ENCODE peak calls at places on chromosomes 7 and 10, in five cellular contexts. L is stimulated activated naive CD8-positive, alpha-beta T cell treated with anti-CD3 and anti-CD28 coated beads, Interleukin-15, Interleukin-2, amounts not matched to agents 100 U/mL and 50 U/mL, for 24 hours; T is stimulated activated effector memory CD8-positive, alpha-beta T cell treated with anti-CD3 and anti-CD28 coated beads, Interleukin-12 subunit alpha, Interleukin-12 subunit beta, amount 100 ng/mL, for 72 hours; J is heart right ventricle; B is naive thymus-derived CD8-positive, alpha-beta T cell. R is an unnamed sample.

GRCh38 chr10:13706175-13706574 is 119.4 kb downstream of the PRPF18 start:
- ATAC-seq in J (no peak), B (no peak), L (no peak), T (no peak), R (no peak)

GRCh38 chr10:277963-278362 is 142.7 kb downstream of the ZMYND11 start:
- ATAC-seq in J (no peak), B (no peak), T (no peak), L (no peak), R (no peak)

GRCh38 chr7:92448185-92448747 is 984 bp downstream of the GATAD1 start:
- ATAC-seq in T (peak), B (peak), L (peak), J (peak), R (peak)

GRCh38 chr10:78375854-78376785 is 342.5 kb downstream of the RPS24 start:
- ATAC-seq in T (no peak), J (peak), B (no peak), L (no peak), R (no peak)

GRCh38 chr7:80770061-80770460 is 131.6 kb downstream of the CD36 start:
- ATAC-seq in B (no peak), L (no peak), T (no peak), J (no peak), R (no peak)

GRCh38 chr7:2523461-2523905 is 3.9 kb downstream of the LFNG start:
- ATAC-seq in B (no peak), L (no peak), J (no peak), T (no peak), R (no peak)

GRCh38 chr10:90418869-90419652 is 438.8 kb downstream of the HTR7 start:
- ATAC-seq in L (no peak), T (no peak), B (no peak), J (no peak), R (no peak)

GRCh38 chr10:114367041-114367675 is 37.1 kb downstream of the AFAP1L2 start:
- ATAC-seq in B (no peak), T (no peak), J (peak), L (no peak), R (no peak)

GRCh38 chr10:3527144-3527543 is 257.9 kb downstream of the KLF6 start:
- ATAC-seq in B (no peak), J (peak), T (peak), L (peak), R (no peak)

GRCh38 chr10:29923416-29923970 is 135.9 kb downstream of the JCAD start:
- ATAC-seq in T (no peak), J (no peak), B (no peak), L (no peak), R (no peak)

GRCh38 chr7:57404343-57404966 is 45.5 kb upstream of the ZNF716 start:
- ATAC-seq in T (no peak), B (no peak), J (peak), L (no peak), R (no peak)

GRCh38 chr10:97307441-97307840 is 11.6 kb upstream of the FRAT1 start:
- ATAC-seq in B (no peak), J (no peak), L (no peak), T (no peak), R (no peak)

GRCh38 chr7:66503551-66504031 is 125.1 kb upstream of the KCTD7 start:
- ATAC-seq in B (no peak), L (no peak), T (no peak), J (no peak), R (no peak)

GRCh38 chr10:31749293-31749692 is 179.3 kb downstream of the ARHGAP12 start:
- ATAC-seq in L (no peak), B (no peak), J (no peak), T (no peak), R (no peak)

GRCh38 chr10:5935628-5936027 is 41.7 kb downstream of the IL15RA start:
- ATAC-seq in B (no peak), J (no peak), L (no peak), T (no peak), R (no peak)

GRCh38 chr10:1358860-1359598 is 302.8 kb downstream of the WDR37 start:
- ATAC-seq in T (no peak), L (peak), J (no peak), B (peak), R (peak)

GRCh38 chr7:142412551-142413193 is 154.8 kb upstream of the PRSS58 start:
- ATAC-seq in J (no peak), B (peak), T (peak), L (peak), R (peak)

GRCh38 chr7:2641406-2642393 is 9.9 kb downstream of the TTYH3 start:
- ATAC-seq in L (no peak), B (no peak), J (peak), T (no peak), R (peak)

GRCh38 chr10:16519908-16520861 is 1.5 kb downstream of the C1QL3 start:
- ATAC-seq in J (no peak), L (peak), B (peak), T (peak), R (peak)

GRCh38 chr10:84296071-84296981 is 32.1 kb upstream of the CCSER2 start:
- ATAC-seq in J (peak), T (no peak), L (no peak), B (no peak), R (no peak)

GRCh38 chr10:16890691-16891090 is 73.5 kb upstream of the RSU1 start:
- ATAC-seq in B (no peak), L (no peak), J (no peak), T (no peak), R (no peak)

GRCh38 chr7:92904292-92905131 is 68.1 kb upstream of the CDK6 start:
- ATAC-seq in L (peak), B (peak), J (no peak), T (peak), R (peak)

GRCh38 chr7:29308424-29308823 is 113.8 kb downstream of the CHN2 start:
- ATAC-seq in T (no peak), L (no peak), B (no peak), J (no peak), R (no peak)

GRCh38 chr10:13613519-13613918 is 26.8 kb downstream of the PRPF18 start:
- ATAC-seq in B (no peak), T (no peak), L (no peak), J (peak), R (no peak)

GRCh38 chr7:132123763-132124162 is 452.5 kb downstream of the PLXNA4 start:
- ATAC-seq in B (no peak), T (no peak), J (no peak), L (no peak), R (no peak)

GRCh38 chr7:41292457-41292856 is 410.4 kb downstream of the INHBA start:
- ATAC-seq in J (no peak), B (no peak), T (no peak), L (no peak), R (no peak)

GRCh38 chr7:54180796-54181195 is 361.4 kb upstream of the VSTM2A start:
- ATAC-seq in T (no peak), B (no peak), L (no peak), J (no peak), R (no peak)

GRCh38 chr10:53537508-53537907 is 764.9 kb upstream of the MBL2 start:
- ATAC-seq in J (no peak), B (no peak), T (no peak), L (no peak), R (no peak)

GRCh38 chr10:114749545-114749944 is 72.0 kb upstream of the FHIP2A start:
- ATAC-seq in L (no peak), B (no peak), J (peak), T (no peak), R (no peak)

GRCh38 chr7:110623436-110623835 is 467.5 kb upstream of the LRRN3 start:
- ATAC-seq in B (no peak), T (no peak), J (no peak), L (no peak), R (no peak)

GRCh38 chr10:96341219-96342182 is 17.3 kb downstream of the OPALIN start:
- ATAC-seq in T (peak), J (no peak), L (peak), B (no peak), R (peak)